ENCODE peak calls at places on chromosomes 16 and 17, in seven cellular contexts. One of them, this sample, is unnamed.

GRCh38 chr17:57612202-57613071 is 132.7 kb downstream of the CCDC182 start:
- DNase-seq in nucleus accumbens: no peak
- DNase-seq in DMS79 treated with DMSO at 0.1 percent for 48 hours: no peak
- DNase-seq in HEK293T: peak; percentile 23
- DNase-seq in RPMI7951: no peak
- DNase-seq in foreskin keratinocyte: no peak
- DNase-seq in substantia nigra: no peak
- DNase-seq in this sample: no peak

GRCh38 chr16:81004646-81005353 is 1.9 kb downstream of the CMC2 start:
- DNase-seq in nucleus accumbens: no peak
- DNase-seq in DMS79 treated with DMSO at 0.1 percent for 48 hours: peak; percentile 23
- DNase-seq in HEK293T: peak; percentile 28
- DNase-seq in RPMI7951: peak; percentile 62
- DNase-seq in foreskin keratinocyte: peak; percentile 52
- DNase-seq in substantia nigra: peak; percentile 14
- DNase-seq in this sample: no peak

GRCh38 chr17:2023692-2024571 is 1.2 kb downstream of the RTN4RL1 start:
- DNase-seq in nucleus accumbens: no peak
- DNase-seq in DMS79 treated with DMSO at 0.1 percent for 48 hours: peak; percentile 55
- DNase-seq in HEK293T: peak; percentile 66
- DNase-seq in RPMI7951: peak; percentile 61
- DNase-seq in foreskin keratinocyte: peak; percentile 16
- DNase-seq in substantia nigra: no peak
- DNase-seq in this sample: no peak

GRCh38 chr16:54176376-54176901 is 110.1 kb downstream of the IRX3 start:
- DNase-seq in nucleus accumbens: no peak
- DNase-seq in DMS79 treated with DMSO at 0.1 percent for 48 hours: no peak
- DNase-seq in HEK293T: no peak
- DNase-seq in RPMI7951: peak; percentile 29
- DNase-seq in foreskin keratinocyte: no peak
- DNase-seq in substantia nigra: no peak
- DNase-seq in this sample: no peak

GRCh38 chr17:76791053-76791980 is 53.4 kb downstream of the MFSD11 start:
- DNase-seq in nucleus accumbens: no peak
- DNase-seq in DMS79 treated with DMSO at 0.1 percent for 48 hours: no peak
- DNase-seq in HEK293T: no peak
- DNase-seq in RPMI7951: peak; percentile 91
- DNase-seq in foreskin keratinocyte: peak; percentile 68
- DNase-seq in substantia nigra: no peak
- DNase-seq in this sample: no peak

GRCh38 chr17:68057531-68057952 is 22.0 kb downstream of the KPNA2 start:
- DNase-seq in nucleus accumbens: no peak
- DNase-seq in DMS79 treated with DMSO at 0.1 percent for 48 hours: no peak
- DNase-seq in HEK293T: peak; percentile 12
- DNase-seq in RPMI7951: peak; percentile 30
- DNase-seq in foreskin keratinocyte: no peak
- DNase-seq in substantia nigra: no peak
- DNase-seq in this sample: peak; percentile 49

GRCh38 chr17:49723423-49723822 is 15.7 kb upstream of the SLC35B1 start:
- DNase-seq in nucleus accumbens: no peak
- DNase-seq in DMS79 treated with DMSO at 0.1 percent for 48 hours: no peak
- DNase-seq in HEK293T: no peak
- DNase-seq in RPMI7951: no peak
- DNase-seq in foreskin keratinocyte: no peak
- DNase-seq in substantia nigra: no peak
- DNase-seq in this sample: no peak

GRCh38 chr16:23269248-23270091 is 32.6 kb upstream of the SCNN1B start:
- DNase-seq in nucleus accumbens: no peak
- DNase-seq in DMS79 treated with DMSO at 0.1 percent for 48 hours: peak; percentile 48
- DNase-seq in HEK293T: no peak
- DNase-seq in RPMI7951: no peak
- DNase-seq in foreskin keratinocyte: no peak
- DNase-seq in substantia nigra: no peak
- DNase-seq in this sample: no peak

GRCh38 chr16:57115504-57116182 is 23.3 kb downstream of the CPNE2 start:
- DNase-seq in nucleus accumbens: peak; percentile 85
- DNase-seq in DMS79 treated with DMSO at 0.1 percent for 48 hours: no peak
- DNase-seq in HEK293T: no peak
- DNase-seq in RPMI7951: peak; percentile 79
- DNase-seq in foreskin keratinocyte: no peak
- DNase-seq in substantia nigra: peak; percentile 89
- DNase-seq in this sample: no peak

GRCh38 chr16:78251115-78251514 is 151.7 kb downstream of the WWOX start:
- DNase-seq in nucleus accumbens: no peak
- DNase-seq in DMS79 treated with DMSO at 0.1 percent for 48 hours: no peak
- DNase-seq in HEK293T: no peak
- DNase-seq in RPMI7951: no peak
- DNase-seq in foreskin keratinocyte: no peak
- DNase-seq in substantia nigra: no peak
- DNase-seq in this sample: no peak

GRCh38 chr17:76132574-76133338 is 8.3 kb downstream of the FOXJ1 start:
- DNase-seq in nucleus accumbens: no peak
- DNase-seq in DMS79 treated with DMSO at 0.1 percent for 48 hours: peak; percentile 75
- DNase-seq in HEK293T: no peak
- DNase-seq in RPMI7951: no peak
- DNase-seq in foreskin keratinocyte: peak; percentile 23
- DNase-seq in substantia nigra: no peak
- DNase-seq in this sample: no peak

GRCh38 chr16:392450-393027 is 4.5 kb upstream of the NME4 start:
- DNase-seq in nucleus accumbens: no peak
- DNase-seq in DMS79 treated with DMSO at 0.1 percent for 48 hours: no peak
- DNase-seq in HEK293T: no peak
- DNase-seq in RPMI7951: no peak
- DNase-seq in foreskin keratinocyte: no peak
- DNase-seq in substantia nigra: no peak
- DNase-seq in this sample: no peak

GRCh38 chr16:57042157-57043111 is 49.9 kb upstream of the CPNE2 start:
- DNase-seq in nucleus accumbens: no peak
- DNase-seq in DMS79 treated with DMSO at 0.1 percent for 48 hours: no peak
- DNase-seq in HEK293T: no peak
- DNase-seq in RPMI7951: no peak
- DNase-seq in foreskin keratinocyte: peak; percentile 83
- DNase-seq in substantia nigra: no peak
- DNase-seq in this sample: no peak

GRCh38 chr16:53041196-53041977 is 11.3 kb downstream of the CHD9NB start:
- DNase-seq in nucleus accumbens: no peak
- DNase-seq in DMS79 treated with DMSO at 0.1 percent for 48 hours: peak; percentile 25
- DNase-seq in HEK293T: no peak
- DNase-seq in RPMI7951: no peak
- DNase-seq in foreskin keratinocyte: peak; percentile 88
- DNase-seq in substantia nigra: no peak
- DNase-seq in this sample: peak; percentile 73

GRCh38 chr17:44795421-44795820 is 34.7 kb downstream of the GJC1 start:
- DNase-seq in nucleus accumbens: no peak
- DNase-seq in DMS79 treated with DMSO at 0.1 percent for 48 hours: no peak
- DNase-seq in HEK293T: no peak
- DNase-seq in RPMI7951: no peak
- DNase-seq in foreskin keratinocyte: no peak
- DNase-seq in substantia nigra: no peak
- DNase-seq in this sample: no peak

GRCh38 chr17:45722161-45722560 is 62.0 kb upstream of the CRHR1 start:
- DNase-seq in nucleus accumbens: no peak
- DNase-seq in DMS79 treated with DMSO at 0.1 percent for 48 hours: no peak
- DNase-seq in HEK293T: peak; percentile 52
- DNase-seq in RPMI7951: peak; percentile 25
- DNase-seq in foreskin keratinocyte: no peak
- DNase-seq in substantia nigra: peak; percentile 8
- DNase-seq in this sample: no peak

GRCh38 chr16:84153660-84154214 is 8.6 kb downstream of the DNAAF1 start:
- DNase-seq in nucleus accumbens: no peak
- DNase-seq in DMS79 treated with DMSO at 0.1 percent for 48 hours: no peak
- DNase-seq in HEK293T: no peak
- DNase-seq in RPMI7951: no peak
- DNase-seq in foreskin keratinocyte: no peak
- DNase-seq in substantia nigra: no peak
- DNase-seq in this sample: no peak

GRCh38 chr16:88049020-88049419 is 97.8 kb downstream of the BANP start:
- DNase-seq in nucleus accumbens: no peak
- DNase-seq in DMS79 treated with DMSO at 0.1 percent for 48 hours: no peak
- DNase-seq in HEK293T: no peak
- DNase-seq in RPMI7951: no peak
- DNase-seq in foreskin keratinocyte: no peak
- DNase-seq in substantia nigra: no peak
- DNase-seq in this sample: no peak

GRCh38 chr17:14359251-14359939 is 58.5 kb downstream of the HS3ST3B1 start:
- DNase-seq in nucleus accumbens: no peak
- DNase-seq in DMS79 treated with DMSO at 0.1 percent for 48 hours: no peak
- DNase-seq in HEK293T: no peak
- DNase-seq in RPMI7951: no peak
- DNase-seq in foreskin keratinocyte: no peak
- DNase-seq in substantia nigra: no peak
- DNase-seq in this sample: no peak

GRCh38 chr16:85304337-85304736 is 192.1 kb upstream of the CIBAR2 start:
- DNase-seq in nucleus accumbens: no peak
- DNase-seq in DMS79 treated with DMSO at 0.1 percent for 48 hours: no peak
- DNase-seq in HEK293T: no peak
- DNase-seq in RPMI7951: no peak
- DNase-seq in foreskin keratinocyte: no peak
- DNase-seq in substantia nigra: no peak
- DNase-seq in this sample: no peak

GRCh38 chr17:69501591-69502468 is 87.3 kb downstream of the MAP2K6 start:
- DNase-seq in nucleus accumbens: no peak
- DNase-seq in DMS79 treated with DMSO at 0.1 percent for 48 hours: peak; percentile 51
- DNase-seq in HEK293T: peak; percentile 14
- DNase-seq in RPMI7951: peak; percentile 48
- DNase-seq in foreskin keratinocyte: peak; percentile 39
- DNase-seq in substantia nigra: peak; percentile 5
- DNase-seq in this sample: no peak

GRCh38 chr17:35539659-35540026 is 2.2 kb upstream of the SLFN12L start:
- DNase-seq in nucleus accumbens: no peak
- DNase-seq in DMS79 treated with DMSO at 0.1 percent for 48 hours: no peak
- DNase-seq in HEK293T: no peak
- DNase-seq in RPMI7951: no peak
- DNase-seq in foreskin keratinocyte: no peak
- DNase-seq in substantia nigra: no peak
- DNase-seq in this sample: no peak

GRCh38 chr16:77788196-77789084 is at the start of gene VAT1L:
- DNase-seq in nucleus accumbens: peak; percentile 16
- DNase-seq in DMS79 treated with DMSO at 0.1 percent for 48 hours: peak; percentile 38
- DNase-seq in HEK293T: peak; percentile 60
- DNase-seq in RPMI7951: peak; percentile 67
- DNase-seq in foreskin keratinocyte: peak; percentile 37
- DNase-seq in substantia nigra: peak; percentile 44
- DNase-seq in this sample: no peak

GRCh38 chr16:89115216-89115949 is 21.7 kb downstream of the ACSF3 start:
- DNase-seq in nucleus accumbens: peak; percentile 48
- DNase-seq in DMS79 treated with DMSO at 0.1 percent for 48 hours: no peak
- DNase-seq in HEK293T: no peak
- DNase-seq in RPMI7951: no peak
- DNase-seq in foreskin keratinocyte: peak; percentile 61
- DNase-seq in substantia nigra: peak; percentile 35
- DNase-seq in this sample: peak; percentile 83

GRCh38 chr16:50763211-50763610 is 21.3 kb downstream of the CYLD start:
- DNase-seq in nucleus accumbens: no peak
- DNase-seq in DMS79 treated with DMSO at 0.1 percent for 48 hours: no peak
- DNase-seq in HEK293T: no peak
- DNase-seq in RPMI7951: peak; percentile 42
- DNase-seq in foreskin keratinocyte: peak; percentile 98
- DNase-seq in substantia nigra: no peak
- DNase-seq in this sample: no peak

GRCh38 chr16:1309888-1310831 is 724 bp downstream of the UBE2I start:
- DNase-seq in nucleus accumbens: no peak
- DNase-seq in DMS79 treated with DMSO at 0.1 percent for 48 hours: no peak
- DNase-seq in HEK293T: no peak
- DNase-seq in RPMI7951: peak; percentile 35
- DNase-seq in foreskin keratinocyte: no peak
- DNase-seq in substantia nigra: no peak
- DNase-seq in this sample: peak; percentile 62

GRCh38 chr16:57570301-57571070 is 28.0 kb downstream of the ADGRG5 start:
- DNase-seq in nucleus accumbens: no peak
- DNase-seq in DMS79 treated with DMSO at 0.1 percent for 48 hours: no peak
- DNase-seq in HEK293T: no peak
- DNase-seq in RPMI7951: no peak
- DNase-seq in foreskin keratinocyte: no peak
- DNase-seq in substantia nigra: no peak
- DNase-seq in this sample: peak; percentile 18

GRCh38 chr16:85103096-85104079 is 8.9 kb downstream of the CIBAR2 start:
- DNase-seq in nucleus accumbens: no peak
- DNase-seq in DMS79 treated with DMSO at 0.1 percent for 48 hours: no peak
- DNase-seq in HEK293T: no peak
- DNase-seq in RPMI7951: no peak
- DNase-seq in foreskin keratinocyte: no peak
- DNase-seq in substantia nigra: no peak
- DNase-seq in this sample: no peak

GRCh38 chr16:18783430-18784341 is 6.4 kb downstream of the RPS15A start:
- DNase-seq in nucleus accumbens: no peak
- DNase-seq in DMS79 treated with DMSO at 0.1 percent for 48 hours: no peak
- DNase-seq in HEK293T: no peak
- DNase-seq in RPMI7951: no peak
- DNase-seq in foreskin keratinocyte: no peak
- DNase-seq in substantia nigra: no peak
- DNase-seq in this sample: no peak

GRCh38 chr16:85752511-85753420 is 1.9 kb upstream of the C16orf74 start:
- DNase-seq in nucleus accumbens: no peak
- DNase-seq in DMS79 treated with DMSO at 0.1 percent for 48 hours: no peak
- DNase-seq in HEK293T: peak; percentile 57
- DNase-seq in RPMI7951: no peak
- DNase-seq in foreskin keratinocyte: peak; percentile 72
- DNase-seq in substantia nigra: no peak
- DNase-seq in this sample: no peak